ENCODE peak calls at places on chromosomes 3 and 15, in five cellular contexts. L is ovary, A is AG04450, Z is A549, R is uterus. O is an unnamed sample.
A peak's percentile ranks its signal among the peaks of the same experiment; 100 is the strongest.

GRCh38 chr3:50203113-50203852 is 1.8 kb upstream of the SLC38A3 start:
- DNase-seq in L (peak; percentile 20), A (no peak), Z (no peak), R (no peak), O (no peak)

GRCh38 chr3:43995078-43995928 is 246.4 kb upstream of the TOPAZ1 start:
- DNase-seq in L (no peak), A (no peak), Z (peak; percentile 80), R (no peak), O (peak; percentile 34)

GRCh38 chr3:10933021-10933420 is 59.5 kb upstream of the SLC6A1 start:
- DNase-seq in L (no peak), A (no peak), Z (no peak), R (no peak), O (no peak)

GRCh38 chr3:9884555-9885165 is 4.6 kb upstream of the CIDEC start:
- DNase-seq in L (no peak), A (no peak), Z (peak; percentile 93), R (peak; percentile 48), O (no peak)

GRCh38 chr3:18153571-18154173 is 271.5 kb downstream of the SATB1 start:
- DNase-seq in L (no peak), A (no peak), Z (peak; percentile 86), R (no peak), O (no peak)

GRCh38 chr3:138186216-138186615 is 885 bp upstream of the ARMC8 start:
- DNase-seq in L (no peak), A (no peak), Z (peak; percentile 14), R (no peak), O (no peak)

GRCh38 chr3:130834476-130834875 is 59.4 kb upstream of the ATP2C1 start:
- DNase-seq in L (no peak), A (no peak), Z (no peak), R (no peak), O (peak; percentile 43)

GRCh38 chr15:98745650-98746374 is 97.5 kb downstream of the IGF1R start:
- DNase-seq in L (no peak), A (no peak), Z (no peak), R (no peak), O (no peak)

GRCh38 chr3:59469948-59470723 is 420.3 kb upstream of the CFAP20DC start:
- DNase-seq in L (no peak), A (no peak), Z (no peak), R (no peak), O (no peak)

GRCh38 chr3:107579372-107579771 is 56.6 kb downstream of the BBX start:
- DNase-seq in L (no peak), A (no peak), Z (no peak), R (no peak), O (no peak)

GRCh38 chr3:43290961-43291360 is 4.6 kb downstream of the SNRK start:
- DNase-seq in L (no peak), A (no peak), Z (no peak), R (no peak), O (no peak)

GRCh38 chr15:74817370-74817737 is 4.7 kb downstream of the LMAN1L start:
- DNase-seq in L (no peak), A (no peak), Z (no peak), R (no peak), O (peak; percentile 67)

GRCh38 chr3:13884851-13885703 is 5.2 kb upstream of the WNT7A start:
- DNase-seq in L (no peak), A (no peak), Z (no peak), R (no peak), O (peak; percentile 76)

GRCh38 chr3:93843981-93844380 is 129.7 kb downstream of the PROS1 start:
- DNase-seq in L (no peak), A (peak; percentile 7), Z (peak; percentile 79), R (no peak), O (peak; percentile 18)
- H3K27ac ChIP-seq in L (no peak overlapping the region), A (peak overlapping the region; percentile 11), Z (no peak overlapping the region), R (no peak overlapping the region), O (no peak overlapping the region)

GRCh38 chr3:129118745-129119144 is 2.9 kb downstream of the RAB43 start:
- DNase-seq in L (no peak), A (no peak), Z (no peak), R (no peak), O (no peak)
- H3K4me3 ChIP-seq in L (no peak overlapping the region), A (peak overlapping the region; percentile 84), Z (no peak overlapping the region), R (no peak overlapping the region), O (no peak overlapping the region)

DNA sequence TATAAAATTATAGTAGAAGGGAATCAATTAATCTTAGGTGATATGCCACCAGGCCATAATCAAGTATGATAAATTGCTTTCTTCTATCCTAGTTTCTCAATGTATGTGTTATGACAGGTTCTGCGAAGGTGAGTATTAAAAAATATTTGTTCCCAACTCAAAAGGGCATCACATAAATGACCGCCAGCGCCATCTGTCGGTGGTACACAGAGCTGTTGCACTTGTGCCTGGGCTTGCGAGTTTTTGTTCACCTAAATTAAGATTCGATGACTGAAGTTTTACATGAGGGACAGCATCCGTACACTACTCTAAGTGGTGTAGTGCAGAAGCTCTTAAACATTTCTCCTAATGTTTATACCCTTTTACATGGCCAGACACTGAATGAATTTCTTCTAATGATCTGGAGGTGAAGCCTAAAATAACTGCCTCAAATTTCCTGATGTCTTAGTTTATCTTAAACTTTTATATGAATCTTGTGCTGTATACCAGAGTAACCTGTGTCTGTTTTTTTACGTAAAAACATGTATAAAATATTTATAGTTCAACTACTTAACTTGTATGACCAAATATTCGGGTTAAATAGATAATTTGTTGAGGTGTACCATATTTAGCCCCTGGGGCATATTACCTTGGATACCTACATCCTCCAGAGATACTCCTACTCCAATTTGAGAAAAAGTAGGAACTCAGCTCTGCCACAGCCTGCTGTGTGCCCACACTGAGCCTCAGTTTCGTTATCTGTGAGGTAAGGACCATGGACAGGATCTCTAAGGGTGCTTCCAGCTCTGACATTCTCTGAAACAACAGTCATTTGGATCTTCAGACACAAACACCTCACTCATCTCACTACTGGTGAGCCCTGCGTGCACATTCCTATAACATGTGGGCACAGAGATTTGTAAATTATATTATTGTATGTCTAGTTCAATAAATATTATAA is 365.6 kb downstream of the MAGI1 start:
- DNase-seq in L (peak; percentile 44), A (peak; percentile 1), Z (peak; percentile 56), R (peak; percentile 31), O (peak; percentile 70)
- TF ChIP-seq CTCF in L (no peak), A (peak; percentile 75), Z (peak; percentile 62), R (peak; percentile 56), O (peak; percentile 72)

DNA sequence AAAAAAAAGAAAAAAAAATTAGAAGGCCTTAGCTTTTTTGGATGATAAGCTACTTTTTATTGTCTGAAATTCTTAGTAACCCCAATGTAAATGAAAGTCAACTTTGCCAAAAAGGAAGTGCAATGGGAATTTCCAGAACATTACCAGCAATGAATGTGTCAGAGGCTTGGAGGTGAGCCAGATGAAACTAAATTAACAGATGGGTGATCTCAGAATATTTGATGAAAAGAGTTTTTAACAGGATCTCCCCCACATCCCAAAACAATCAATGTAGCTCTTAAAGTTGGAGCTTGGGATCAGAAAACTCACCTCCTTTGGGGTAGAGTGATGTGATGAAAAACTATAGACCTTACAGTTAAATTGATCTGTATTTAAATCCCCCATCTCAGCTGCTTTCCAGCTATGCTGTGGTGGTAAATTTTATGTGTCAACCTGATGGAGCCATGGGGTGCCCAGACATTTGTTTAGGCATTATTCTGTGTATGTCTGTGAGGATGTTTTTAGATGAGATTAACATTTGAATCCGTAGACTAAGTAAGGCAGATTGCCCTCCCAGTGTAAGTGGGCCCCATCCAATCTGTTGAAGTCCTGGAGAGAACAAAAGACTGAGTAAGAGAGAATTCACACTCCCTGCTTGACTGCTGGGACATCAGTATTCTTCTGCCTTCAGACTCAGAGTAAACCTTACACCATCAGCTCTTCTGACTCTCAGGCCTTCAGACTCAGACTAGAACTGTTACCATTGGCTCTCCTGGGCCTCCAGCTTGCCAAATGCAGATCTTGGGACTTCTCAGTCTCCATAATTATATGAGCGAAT is 84.3 kb upstream of the TNFSF10 start:
- DNase-seq in L (no peak), A (peak; percentile 61), Z (no peak), R (no peak), O (no peak)
- H3K27ac ChIP-seq in L (no peak overlapping the region), A (peak overlapping the region; percentile 86), Z (peak overlapping the region; percentile 29), R (no peak overlapping the region), O (no peak overlapping the region)

GRCh38 chr15:52679232-52680040 is at the start of gene ATOSA:
- DNase-seq in L (peak; percentile 92), A (peak; percentile 42), Z (peak; percentile 88), R (peak; percentile 88), O (peak; percentile 96)

GRCh38 chr15:52680756-52681155 is 1.6 kb upstream of the ATOSA start:
- DNase-seq in L (no peak), A (no peak), Z (no peak), R (no peak), O (no peak)

GRCh38 chr15:52678468-52679231 is 538 bp downstream of the ATOSA start:
- DNase-seq in L (peak; percentile 69), A (peak; percentile 33), Z (peak; percentile 64), R (peak; percentile 67), O (peak; percentile 63)

GRCh38 chr15:52681441-52681840 is 2.3 kb upstream of the ATOSA start:
- DNase-seq in L (no peak), A (no peak), Z (no peak), R (no peak), O (no peak)

GRCh38 chr15:52680041-52680391 is 828 bp upstream of the ATOSA start:
- DNase-seq in L (no peak), A (no peak), Z (peak; percentile 6), R (no peak), O (no peak)
- H3K4me3 ChIP-seq in L (peak overlapping the region; percentile 98), A (peak overlapping the region; percentile 89), Z (peak overlapping the region; percentile 89), R (peak overlapping the region; percentile 86), O (peak overlapping the region; percentile 98)

O was measured in testis.